ENCODE peak calls at places on chromosomes 4 and X, in five cellular contexts. One of them, this sample, is unnamed.

GRCh38 chr4:126023946-126024345 is 709.2 kb downstream of the FAT4 start:
- DNase-seq in ELF-1: no peak
- DNase-seq in posterior cingulate gyrus: no peak
- DNase-seq in NAMALWA: no peak
- DNase-seq in stimulated activated CD4-positive, alpha-beta T cell treated with anti-CD3 and anti-CD28 coated beads, Interleukin-1b, Interleukin-23, amount 100 ng/mL, for 1 hour: no peak
- DNase-seq in this sample: no peak

GRCh38 chrX:12076046-12076445 is 62.2 kb upstream of the FRMPD4 start:
- DNase-seq in ELF-1: no peak
- DNase-seq in posterior cingulate gyrus: no peak
- DNase-seq in NAMALWA: no peak
- DNase-seq in stimulated activated CD4-positive, alpha-beta T cell treated with anti-CD3 and anti-CD28 coated beads, Interleukin-1b, Interleukin-23, amount 100 ng/mL, for 1 hour: no peak
- DNase-seq in this sample: no peak

GRCh38 chrX:153818571-153819397 is 11.6 kb downstream of the PDZD4 start:
- DNase-seq in ELF-1: peak
- DNase-seq in posterior cingulate gyrus: peak
- DNase-seq in NAMALWA: no peak
- DNase-seq in stimulated activated CD4-positive, alpha-beta T cell treated with anti-CD3 and anti-CD28 coated beads, Interleukin-1b, Interleukin-23, amount 100 ng/mL, for 1 hour: peak
- DNase-seq in this sample: no peak

GRCh38 chrX:37077646-37078433 is 69.7 kb downstream of the FAM47C start:
- DNase-seq in ELF-1: no peak
- DNase-seq in posterior cingulate gyrus: no peak
- DNase-seq in NAMALWA: no peak
- DNase-seq in stimulated activated CD4-positive, alpha-beta T cell treated with anti-CD3 and anti-CD28 coated beads, Interleukin-1b, Interleukin-23, amount 100 ng/mL, for 1 hour: no peak
- DNase-seq in this sample: no peak

GRCh38 chr4:168654206-168655174 is 157.6 kb downstream of the PALLD start:
- DNase-seq in ELF-1: no peak
- DNase-seq in posterior cingulate gyrus: no peak
- DNase-seq in NAMALWA: no peak
- DNase-seq in stimulated activated CD4-positive, alpha-beta T cell treated with anti-CD3 and anti-CD28 coated beads, Interleukin-1b, Interleukin-23, amount 100 ng/mL, for 1 hour: no peak
- DNase-seq in this sample: no peak

GRCh38 chrX:69555396-69556023 is 51.4 kb downstream of the NALF2 start:
- DNase-seq in ELF-1: peak
- DNase-seq in posterior cingulate gyrus: no peak
- DNase-seq in NAMALWA: no peak
- DNase-seq in stimulated activated CD4-positive, alpha-beta T cell treated with anti-CD3 and anti-CD28 coated beads, Interleukin-1b, Interleukin-23, amount 100 ng/mL, for 1 hour: no peak
- DNase-seq in this sample: no peak

GRCh38 chr4:7721984-7722551 is 217.6 kb downstream of the AFAP1 start:
- DNase-seq in ELF-1: no peak
- DNase-seq in posterior cingulate gyrus: no peak
- DNase-seq in NAMALWA: no peak
- DNase-seq in stimulated activated CD4-positive, alpha-beta T cell treated with anti-CD3 and anti-CD28 coated beads, Interleukin-1b, Interleukin-23, amount 100 ng/mL, for 1 hour: no peak
- DNase-seq in this sample: no peak

GRCh38 chr4:41028392-41029076 is 185.8 kb downstream of the APBB2 start:
- DNase-seq in ELF-1: no peak
- DNase-seq in posterior cingulate gyrus: no peak
- DNase-seq in NAMALWA: no peak
- DNase-seq in stimulated activated CD4-positive, alpha-beta T cell treated with anti-CD3 and anti-CD28 coated beads, Interleukin-1b, Interleukin-23, amount 100 ng/mL, for 1 hour: no peak
- DNase-seq in this sample: no peak

GRCh38 chr4:76689079-76689817 is 208.7 kb downstream of the SOWAHB start:
- DNase-seq in ELF-1: peak
- DNase-seq in posterior cingulate gyrus: peak
- DNase-seq in NAMALWA: no peak
- DNase-seq in stimulated activated CD4-positive, alpha-beta T cell treated with anti-CD3 and anti-CD28 coated beads, Interleukin-1b, Interleukin-23, amount 100 ng/mL, for 1 hour: no peak
- DNase-seq in this sample: no peak

GRCh38 chrX:110743679-110744340 is 51.8 kb downstream of the CHRDL1 start:
- DNase-seq in ELF-1: no peak
- DNase-seq in posterior cingulate gyrus: no peak
- DNase-seq in NAMALWA: no peak
- DNase-seq in stimulated activated CD4-positive, alpha-beta T cell treated with anti-CD3 and anti-CD28 coated beads, Interleukin-1b, Interleukin-23, amount 100 ng/mL, for 1 hour: no peak
- DNase-seq in this sample: no peak

GRCh38 chr4:120769227-120769626 is 153.3 kb downstream of the PRDM5 start:
- DNase-seq in ELF-1: peak
- DNase-seq in posterior cingulate gyrus: no peak
- DNase-seq in NAMALWA: no peak
- DNase-seq in stimulated activated CD4-positive, alpha-beta T cell treated with anti-CD3 and anti-CD28 coated beads, Interleukin-1b, Interleukin-23, amount 100 ng/mL, for 1 hour: no peak
- DNase-seq in this sample: no peak

GRCh38 chrX:119698835-119699234 is 5.9 kb upstream of the SEPTIN6 start:
- DNase-seq in ELF-1: peak
- DNase-seq in posterior cingulate gyrus: no peak
- DNase-seq in NAMALWA: peak
- DNase-seq in stimulated activated CD4-positive, alpha-beta T cell treated with anti-CD3 and anti-CD28 coated beads, Interleukin-1b, Interleukin-23, amount 100 ng/mL, for 1 hour: no peak
- DNase-seq in this sample: no peak

GRCh38 chrX:30364229-30364628 is 55.0 kb upstream of the NR0B1 start:
- DNase-seq in ELF-1: no peak
- DNase-seq in posterior cingulate gyrus: no peak
- DNase-seq in NAMALWA: no peak
- DNase-seq in stimulated activated CD4-positive, alpha-beta T cell treated with anti-CD3 and anti-CD28 coated beads, Interleukin-1b, Interleukin-23, amount 100 ng/mL, for 1 hour: no peak
- DNase-seq in this sample: no peak

GRCh38 chr4:106039796-106040195 is 144.5 kb downstream of the NPNT start:
- DNase-seq in ELF-1: no peak
- DNase-seq in posterior cingulate gyrus: no peak
- DNase-seq in NAMALWA: no peak
- DNase-seq in stimulated activated CD4-positive, alpha-beta T cell treated with anti-CD3 and anti-CD28 coated beads, Interleukin-1b, Interleukin-23, amount 100 ng/mL, for 1 hour: no peak
- DNase-seq in this sample: no peak

GRCh38 chrX:4240541-4241194 is 527.2 kb upstream of the PRKX start:
- DNase-seq in ELF-1: no peak
- DNase-seq in posterior cingulate gyrus: no peak
- DNase-seq in NAMALWA: peak
- DNase-seq in stimulated activated CD4-positive, alpha-beta T cell treated with anti-CD3 and anti-CD28 coated beads, Interleukin-1b, Interleukin-23, amount 100 ng/mL, for 1 hour: no peak
- DNase-seq in this sample: no peak

GRCh38 chr4:2075171-2075986 is 16.3 kb downstream of the NAT8L start:
- DNase-seq in ELF-1: no peak
- DNase-seq in posterior cingulate gyrus: no peak
- DNase-seq in NAMALWA: no peak
- DNase-seq in stimulated activated CD4-positive, alpha-beta T cell treated with anti-CD3 and anti-CD28 coated beads, Interleukin-1b, Interleukin-23, amount 100 ng/mL, for 1 hour: no peak
- DNase-seq in this sample: no peak

GRCh38 chrX:16992902-16993301 is 46.4 kb downstream of the REPS2 start:
- DNase-seq in ELF-1: no peak
- DNase-seq in posterior cingulate gyrus: no peak
- DNase-seq in NAMALWA: no peak
- DNase-seq in stimulated activated CD4-positive, alpha-beta T cell treated with anti-CD3 and anti-CD28 coated beads, Interleukin-1b, Interleukin-23, amount 100 ng/mL, for 1 hour: no peak
- DNase-seq in this sample: no peak

GRCh38 chr4:174214102-174214878 is 69.2 kb downstream of the FBXO8 start:
- DNase-seq in ELF-1: peak
- DNase-seq in posterior cingulate gyrus: no peak
- DNase-seq in NAMALWA: no peak
- DNase-seq in stimulated activated CD4-positive, alpha-beta T cell treated with anti-CD3 and anti-CD28 coated beads, Interleukin-1b, Interleukin-23, amount 100 ng/mL, for 1 hour: no peak
- DNase-seq in this sample: no peak

GRCh38 chr4:76003015-76003414 is 4.3 kb downstream of the CXCL9 start:
- DNase-seq in ELF-1: no peak
- DNase-seq in posterior cingulate gyrus: no peak
- DNase-seq in NAMALWA: no peak
- DNase-seq in stimulated activated CD4-positive, alpha-beta T cell treated with anti-CD3 and anti-CD28 coated beads, Interleukin-1b, Interleukin-23, amount 100 ng/mL, for 1 hour: no peak
- DNase-seq in this sample: no peak

GRCh38 chrX:17553961-17554482 is 179.0 kb downstream of the NHS start:
- DNase-seq in ELF-1: no peak
- DNase-seq in posterior cingulate gyrus: no peak
- DNase-seq in NAMALWA: no peak
- DNase-seq in stimulated activated CD4-positive, alpha-beta T cell treated with anti-CD3 and anti-CD28 coated beads, Interleukin-1b, Interleukin-23, amount 100 ng/mL, for 1 hour: no peak
- DNase-seq in this sample: no peak

GRCh38 chrX:110563276-110563675 is 204.6 kb downstream of the RTL9 start:
- DNase-seq in ELF-1: no peak
- DNase-seq in posterior cingulate gyrus: no peak
- DNase-seq in NAMALWA: no peak
- DNase-seq in stimulated activated CD4-positive, alpha-beta T cell treated with anti-CD3 and anti-CD28 coated beads, Interleukin-1b, Interleukin-23, amount 100 ng/mL, for 1 hour: no peak
- DNase-seq in this sample: no peak